ENCODE peak calls at places on chromosome 16, in six cellular contexts. D is astrocyte of the spinal cord, M is D721Med, L is HFF-Myc, H is tibial artery, O is endothelial cell. V is an unnamed sample.
A peak's percentile ranks its signal among the peaks of the same experiment; 100 is the strongest.

GRCh38 chr16:73037331-73037745 is 10.6 kb downstream of the ZFHX3 start:
- DNase-seq in D (no peak), M (no peak), L (no peak), H (peak; percentile 62), O (no peak), V (no peak)

GRCh38 chr16:71567931-71568330 is 9.0 kb downstream of the TAT start:
- DNase-seq in D (no peak), M (no peak), L (no peak), H (no peak), O (no peak), V (no peak)

GRCh38 chr16:20944861-20945390 is 44.4 kb downstream of the LYRM1 start:
- DNase-seq in D (peak; percentile 13), M (no peak), L (no peak), H (no peak), O (no peak), V (peak; percentile 21)

GRCh38 chr16:9124908-9125584 is 33.6 kb downstream of the HAPSTR1 start:
- DNase-seq in D (no peak), M (no peak), L (no peak), H (no peak), O (no peak), V (no peak)

GRCh38 chr16:88121886-88122580 is 170.8 kb downstream of the BANP start:
- DNase-seq in D (no peak), M (no peak), L (no peak), H (no peak), O (no peak), V (no peak)

GRCh38 chr16:23699100-23699499 is 13.9 kb downstream of the ERN2 start:
- DNase-seq in D (no peak), M (no peak), L (no peak), H (no peak), O (no peak), V (no peak)

GRCh38 chr16:17379121-17379571 is 91.6 kb downstream of the XYLT1 start:
- DNase-seq in D (peak; percentile 66), M (no peak), L (no peak), H (peak; percentile 79), O (no peak), V (peak; percentile 90)

GRCh38 chr16:80580109-80580832 is 39.5 kb downstream of the DYNLRB2 start:
- DNase-seq in D (peak; percentile 74), M (no peak), L (no peak), H (no peak), O (no peak), V (peak; percentile 49)

GRCh38 chr16:1890701-1891035 is 18.7 kb upstream of the MEIOB start:
- DNase-seq in D (no peak), M (no peak), L (no peak), H (no peak), O (no peak), V (no peak)

GRCh38 chr16:10575506-10576130 is 4.8 kb downstream of the EMP2 start:
- DNase-seq in D (no peak), M (no peak), L (no peak), H (no peak), O (no peak), V (no peak)

GRCh38 chr16:23245268-23245667 is 56.8 kb upstream of the SCNN1B start:
- DNase-seq in D (no peak), M (no peak), L (no peak), H (peak; percentile 80), O (no peak), V (no peak)

GRCh38 chr16:1348926-1349325 is 2.8 kb downstream of the TSR3 start:
- DNase-seq in D (no peak), M (no peak), L (no peak), H (no peak), O (no peak), V (no peak)

GRCh38 chr16:54931757-54932660 is 1.3 kb downstream of the IRX5 start:
- DNase-seq in D (peak; percentile 27), M (no peak), L (no peak), H (no peak), O (no peak), V (no peak)

GRCh38 chr16:54928421-54929089 is 2.1 kb upstream of the IRX5 start:
- DNase-seq in D (peak; percentile 20), M (no peak), L (no peak), H (peak; percentile 87), O (peak; percentile 77), V (peak; percentile 50)

GRCh38 chr16:54929090-54930033 is 1.3 kb upstream of the IRX5 start:
- DNase-seq in D (peak; percentile 99), M (no peak), L (peak; percentile 97), H (peak; percentile 100), O (peak; percentile 100), V (peak; percentile 99)

GRCh38 chr16:54931041-54931756 is 534 bp downstream of the IRX5 start:
- DNase-seq in D (peak; percentile 50), M (no peak), L (no peak), H (no peak), O (peak; percentile 46), V (peak; percentile 52)

DNA sequence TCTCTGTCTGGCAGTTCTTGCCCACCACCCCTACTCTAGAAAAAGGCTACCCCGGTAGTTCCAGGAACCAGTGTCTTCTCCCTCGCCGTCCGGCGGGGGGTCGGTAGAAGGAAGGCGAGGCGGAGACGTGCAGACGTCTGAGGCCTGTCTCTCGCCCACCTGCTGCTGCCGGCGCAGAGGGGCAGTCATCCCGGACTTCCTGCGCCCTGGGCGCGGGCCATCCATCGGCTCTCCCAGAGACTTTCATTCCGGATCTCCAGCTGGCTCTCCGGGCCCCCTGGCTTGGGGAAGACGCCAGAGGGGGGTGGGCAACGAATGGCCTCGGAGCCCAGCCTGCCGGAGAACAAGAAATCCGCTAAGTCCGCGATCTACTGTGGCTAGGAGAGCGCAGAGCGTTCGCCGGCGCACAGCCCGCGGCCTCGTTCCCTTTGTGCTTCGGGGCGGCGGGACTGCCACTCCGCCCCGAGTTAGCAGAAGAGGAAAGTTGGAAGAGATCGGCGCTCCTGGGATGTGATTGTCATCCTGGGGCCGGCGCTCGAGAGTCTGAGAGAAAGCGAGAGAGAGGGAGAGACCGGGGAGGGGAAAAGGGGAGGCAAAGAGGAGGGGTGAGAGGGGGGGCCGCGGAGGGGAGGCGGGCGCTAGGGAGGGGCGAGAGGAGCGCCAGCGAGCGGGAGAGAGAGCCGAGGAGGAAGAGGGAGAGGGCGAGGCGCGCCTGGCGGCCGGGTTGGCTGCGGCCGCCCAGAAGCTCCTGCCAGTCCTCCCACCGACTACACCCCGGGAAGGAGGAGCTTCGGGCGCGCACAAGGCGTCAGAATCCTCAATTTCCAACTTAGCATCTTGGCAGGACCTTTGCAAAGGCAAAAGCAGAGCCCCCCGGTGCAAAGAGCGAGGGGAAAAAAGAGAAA is at the start of gene IRX5:
- DNase-seq in D (peak; percentile 98), M (no peak), L (peak; percentile 83), H (peak; percentile 96), O (peak; percentile 79), V (peak; percentile 94)
- TF ChIP-seq CTCF in D (no peak), M (no peak), L (no peak), H (peak; percentile 39), O (no peak), V (peak; percentile 34)

GRCh38 chr16:85238233-85238647 is 126.0 kb upstream of the CIBAR2 start:
- DNase-seq in D (peak; percentile 92), M (no peak), L (no peak), H (peak; percentile 96), O (peak; percentile 40), V (peak; percentile 58)

GRCh38 chr16:85239871-85240270 is 127.6 kb upstream of the CIBAR2 start:
- DNase-seq in D (no peak), M (no peak), L (no peak), H (no peak), O (no peak), V (no peak)

GRCh38 chr16:85239239-85239638 is 127.0 kb upstream of the CIBAR2 start:
- DNase-seq in D (no peak), M (no peak), L (no peak), H (no peak), O (no peak), V (no peak)

GRCh38 chr16:85235988-85236831 is 123.9 kb upstream of the CIBAR2 start:
- DNase-seq in D (peak; percentile 39), M (no peak), L (no peak), H (peak; percentile 83), O (peak; percentile 65), V (no peak)

GRCh38 chr16:85237817-85238216 is 125.5 kb upstream of the CIBAR2 start:
- DNase-seq in D (no peak), M (no peak), L (no peak), H (no peak), O (no peak), V (no peak)
- TF ChIP-seq CTCF in D (no peak), M (no peak), L (no peak), H (no peak), O (no peak), V (no peak)

GRCh38 chr16:70250748-70251650 is 741 bp downstream of the EXOSC6 start:
- DNase-seq in D (peak; percentile 48), M (no peak), L (no peak), H (no peak), O (peak; percentile 61), V (peak; percentile 28)

GRCh38 chr16:70253291-70254094 is 1.8 kb upstream of the EXOSC6 start:
- DNase-seq in D (peak; percentile 41), M (no peak), L (peak; percentile 22), H (no peak), O (peak; percentile 70), V (peak; percentile 24)

GRCh38 chr16:70251651-70252354 is at the start of gene EXOSC6:
- DNase-seq in D (peak; percentile 94), M (peak; percentile 59), L (peak; percentile 73), H (peak; percentile 93), O (peak; percentile 91), V (peak; percentile 87)

GRCh38 chr16:70254095-70254964 is 2.6 kb upstream of the EXOSC6 start:
- DNase-seq in D (peak; percentile 18), M (no peak), L (no peak), H (no peak), O (no peak), V (no peak)

GRCh38 chr16:70252355-70252988 is 732 bp upstream of the EXOSC6 start:
- DNase-seq in D (no peak), M (no peak), L (no peak), H (no peak), O (peak; percentile 58), V (no peak)
- TF ChIP-seq CTCF in D (peak; percentile 60), M (peak; percentile 39), L (peak; percentile 54), H (peak; percentile 14), O (peak; percentile 65), V (peak; percentile 65)

DNA sequence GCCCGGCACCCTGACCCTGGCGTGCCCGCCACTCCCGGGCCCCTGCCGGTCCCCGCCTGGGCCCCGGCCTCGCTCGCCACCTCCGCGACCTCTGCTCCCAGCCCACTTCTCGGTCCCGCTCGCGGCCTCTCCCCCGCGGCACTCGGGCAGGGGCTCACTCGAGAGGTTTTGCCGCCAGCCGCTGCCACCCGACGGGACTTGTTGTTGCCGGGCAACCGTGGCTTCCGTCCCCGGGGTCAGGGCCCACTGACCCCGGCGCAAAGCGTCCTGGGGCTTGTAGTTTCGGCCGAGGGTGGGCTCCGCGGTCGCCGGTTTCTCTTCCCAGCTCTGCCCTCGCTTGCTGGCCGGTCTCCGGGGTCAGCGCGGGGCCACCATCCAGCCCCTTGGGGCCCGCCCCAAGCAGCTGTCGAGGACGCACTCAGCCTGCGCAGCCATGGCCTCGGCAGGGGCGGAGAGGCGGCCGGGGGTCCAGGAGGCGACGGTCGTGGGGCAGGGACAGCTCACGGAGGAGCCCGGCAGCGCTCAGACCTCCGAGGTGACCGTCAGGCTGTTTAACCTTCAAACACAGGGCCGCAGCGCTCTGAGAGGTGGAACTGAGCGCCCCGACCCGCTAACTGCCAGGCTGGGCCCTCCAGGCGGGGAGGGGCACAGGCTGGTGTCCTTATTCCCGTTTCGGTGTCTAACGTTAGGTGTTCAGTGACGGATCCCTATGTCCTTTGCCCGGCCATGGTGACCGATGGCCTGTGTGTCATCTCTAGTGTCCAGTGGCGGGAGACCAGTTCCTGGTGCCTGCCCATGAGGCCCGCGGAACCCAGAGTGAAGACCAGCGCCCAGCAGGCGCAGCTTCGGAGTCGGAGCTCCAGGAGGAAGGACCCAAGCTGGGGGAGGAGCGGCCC is at the start of the genes C16orf86 and ENKD1:
- DNase-seq in D (peak; percentile 70), M (peak; percentile 78), L (no peak), H (peak; percentile 91), O (peak; percentile 87), V (peak; percentile 36)
- TF ChIP-seq CTCF in D (no peak), M (no peak), L (no peak), H (no peak), O (no peak), V (no peak)

GRCh38 chr16:50265260-50265659 is 1.1 kb upstream of the ADCY7 start:
- DNase-seq in D (peak; percentile 13), M (no peak), L (no peak), H (peak; percentile 40), O (no peak), V (peak; percentile 13)
- TF ChIP-seq CTCF in D (peak; percentile 38), M (no peak), L (peak; percentile 33), H (no peak), O (no peak), V (peak; percentile 56)

V was measured in HFFc6.